ENCODE peak calls at places on chromosomes 2 and 18, in nine cellular contexts. W is psoas muscle, H is cardiac muscle cell, Z is uterus, M is colonic mucosa, R is AG04450, U is tibial artery, K is IMR-90, E is ovary. L is an unnamed sample.

GRCh38 chr2:8552264-8552913 is 129.5 kb upstream of the ID2 start:
- DNase-seq in W (peak), H (no peak), Z (peak), M (peak), R (no peak), U (no peak), K (no peak), E (no peak), L (no peak)

GRCh38 chr2:120735750-120736170 is at the start of gene GLI2:
- DNase-seq in W (peak), H (peak), Z (peak), M (peak), R (peak), U (peak), K (peak), E (peak), L (peak)

GRCh38 chr2:172178035-172178434 is 75.3 kb upstream of the DLX2 start:
- DNase-seq in W (no peak), H (no peak), Z (no peak), M (no peak), R (no peak), U (no peak), K (peak), E (no peak), L (no peak)

GRCh38 chr2:16666453-16666801 is 793 bp upstream of the CYRIA start:
- DNase-seq in W (peak), H (peak), Z (no peak), M (no peak), R (no peak), U (no peak), K (peak), E (no peak), L (peak)

GRCh38 chr2:64274399-64275173 is 130.4 kb upstream of the PELI1 start:
- DNase-seq in W (no peak), H (no peak), Z (no peak), M (no peak), R (no peak), U (no peak), K (no peak), E (no peak), L (no peak)

GRCh38 chr2:162317910-162318279 is 589 bp downstream of the IFIH1 start:
- DNase-seq in W (no peak), H (peak), Z (peak), M (peak), R (no peak), U (no peak), K (no peak), E (peak), L (peak)

GRCh38 chr18:57329856-57330255 is 22.5 kb upstream of the ST8SIA3 start:
- DNase-seq in W (no peak), H (no peak), Z (no peak), M (no peak), R (no peak), U (no peak), K (no peak), E (no peak), L (no peak)

GRCh38 chr2:11949732-11950503 is 203.5 kb downstream of the LPIN1 start:
- DNase-seq in W (no peak), H (no peak), Z (no peak), M (no peak), R (no peak), U (no peak), K (no peak), E (no peak), L (peak)

GRCh38 chr18:57425096-57425495 is 10.1 kb upstream of the ONECUT2 start:
- DNase-seq in W (no peak), H (no peak), Z (no peak), M (no peak), R (no peak), U (no peak), K (no peak), E (no peak), L (no peak)

GRCh38 chr2:112187805-112188596 is 49.8 kb downstream of the FBLN7 start:
- DNase-seq in W (no peak), H (peak), Z (no peak), M (peak), R (no peak), U (no peak), K (no peak), E (no peak), L (no peak)

GRCh38 chr18:79388043-79388442 is 7.7 kb upstream of the NFATC1 start:
- DNase-seq in W (no peak), H (no peak), Z (no peak), M (peak), R (no peak), U (no peak), K (no peak), E (no peak), L (no peak)

GRCh38 chr18:11728247-11728646 is 39.2 kb downstream of the GNAL start:
- DNase-seq in W (no peak), H (peak), Z (no peak), M (no peak), R (no peak), U (no peak), K (no peak), E (no peak), L (peak)

GRCh38 chr18:24770625-24771024 is 310.2 kb downstream of the HRH4 start:
- DNase-seq in W (no peak), H (no peak), Z (no peak), M (no peak), R (no peak), U (no peak), K (peak), E (no peak), L (no peak)

GRCh38 chr2:45652090-45653050 is 895 bp downstream of the PRKCE start:
- DNase-seq in W (peak), H (peak), Z (peak), M (peak), R (no peak), U (peak), K (peak), E (peak), L (peak)

GRCh38 chr2:20737505-20737904 is 70.6 kb downstream of the GDF7 start:
- DNase-seq in W (no peak), H (no peak), Z (no peak), M (no peak), R (no peak), U (no peak), K (no peak), E (no peak), L (no peak)

GRCh38 chr2:46434851-46435273 is 44.5 kb upstream of the TMEM247 start:
- DNase-seq in W (no peak), H (peak), Z (no peak), M (no peak), R (peak), U (no peak), K (peak), E (no peak), L (peak)

GRCh38 chr2:37323176-37323575 is 1.5 kb downstream of the PRKD3 start:
- DNase-seq in W (no peak), H (no peak), Z (no peak), M (no peak), R (no peak), U (no peak), K (peak), E (no peak), L (no peak)

GRCh38 chr2:10272464-10272863 is 30.2 kb upstream of the HPCAL1 start:
- DNase-seq in W (peak), H (no peak), Z (no peak), M (no peak), R (no peak), U (no peak), K (no peak), E (no peak), L (no peak)

GRCh38 chr18:9335255-9336045 is 877 bp downstream of the TWSG1 start:
- DNase-seq in W (no peak), H (peak), Z (no peak), M (no peak), R (no peak), U (no peak), K (peak), E (no peak), L (peak)

GRCh38 chr2:156536534-156536933 is 100.4 kb downstream of the GPD2 start:
- DNase-seq in W (no peak), H (no peak), Z (no peak), M (no peak), R (no peak), U (no peak), K (no peak), E (no peak), L (no peak)

GRCh38 chr2:217242947-217243346 is 383.1 kb upstream of the TNP1 start:
- DNase-seq in W (no peak), H (no peak), Z (no peak), M (no peak), R (no peak), U (no peak), K (no peak), E (no peak), L (no peak)

GRCh38 chr2:96260404-96261260 is 5.2 kb downstream of the TMEM127 start:
- DNase-seq in W (peak), H (peak), Z (peak), M (peak), R (peak), U (peak), K (peak), E (peak), L (peak)

GRCh38 chr2:169478339-169478738 is 955 bp upstream of the BBS5 start:
- DNase-seq in W (no peak), H (peak), Z (no peak), M (no peak), R (no peak), U (no peak), K (peak), E (no peak), L (peak)

GRCh38 chr2:43279317-43279840 is 53.0 kb upstream of the ZFP36L2 start:
- DNase-seq in W (no peak), H (no peak), Z (no peak), M (no peak), R (no peak), U (no peak), K (no peak), E (no peak), L (no peak)

GRCh38 chr2:101152195-101153076 is 1.3 kb upstream of the TBC1D8 start:
- DNase-seq in W (peak), H (peak), Z (peak), M (peak), R (no peak), U (peak), K (peak), E (peak), L (peak)

GRCh38 chr2:148907085-148907785 is 32.2 kb downstream of the KIF5C start:
- DNase-seq in W (no peak), H (no peak), Z (no peak), M (no peak), R (no peak), U (no peak), K (no peak), E (no peak), L (no peak)

GRCh38 chr2:148903946-148904345 is 28.9 kb downstream of the KIF5C start:
- DNase-seq in W (no peak), H (no peak), Z (no peak), M (no peak), R (no peak), U (no peak), K (no peak), E (no peak), L (no peak)

GRCh38 chr2:148909114-148909513 is 34.1 kb downstream of the KIF5C start:
- DNase-seq in W (no peak), H (peak), Z (no peak), M (no peak), R (no peak), U (no peak), K (peak), E (no peak), L (no peak)

GRCh38 chr2:148903294-148903693 is 28.3 kb downstream of the KIF5C start:
- DNase-seq in W (no peak), H (no peak), Z (no peak), M (no peak), R (no peak), U (no peak), K (no peak), E (no peak), L (no peak)

GRCh38 chr2:148906136-148906535 is 31.1 kb downstream of the KIF5C start:
- DNase-seq in W (no peak), H (no peak), Z (no peak), M (no peak), R (no peak), U (no peak), K (no peak), E (no peak), L (peak)
- H3K4me3 ChIP-seq in W (no peak), H (no peak), Z (no peak), M (no peak), R (no peak), U (no peak), K (no peak), E (no peak), L (no peak)

GRCh38 chr18:4233468-4233867 is 221.6 kb downstream of the DLGAP1 start:
- DNase-seq in W (no peak), H (no peak), Z (no peak), M (no peak), R (no peak), U (no peak), K (no peak), E (no peak), L (no peak)

GRCh38 chr18:4232656-4233055 is 222.5 kb downstream of the DLGAP1 start:
- DNase-seq in W (no peak), H (no peak), Z (no peak), M (no peak), R (no peak), U (no peak), K (no peak), E (no peak), L (no peak)

GRCh38 chr18:4230450-4231168 is 224.5 kb downstream of the DLGAP1 start:
- DNase-seq in W (no peak), H (no peak), Z (no peak), M (no peak), R (no peak), U (no peak), K (no peak), E (no peak), L (no peak)
- TF ChIP-seq CTCF in W (no peak), H (no peak), Z (no peak), M (no peak), R (no peak), U (no peak), K (no peak), E (no peak), L (no peak)

GRCh38 chr18:22172594-22173049 is 3.2 kb downstream of the GATA6 start:
- DNase-seq in W (no peak), H (no peak), Z (no peak), M (no peak), R (no peak), U (peak), K (no peak), E (no peak), L (no peak)
- H3K4me3 ChIP-seq in W (peak), H (peak), Z (peak), M (peak), R (peak), U (peak), K (peak), E (peak), L (peak)

GRCh38 chr2:151484100-151484499 is 74.4 kb downstream of the RIF1 start:
- DNase-seq in W (no peak), H (no peak), Z (no peak), M (no peak), R (no peak), U (no peak), K (no peak), E (no peak), L (no peak)

GRCh38 chr2:151482310-151482709 is 72.6 kb downstream of the RIF1 start:
- DNase-seq in W (no peak), H (no peak), Z (no peak), M (no peak), R (no peak), U (no peak), K (no peak), E (no peak), L (no peak)

GRCh38 chr2:151483546-151483945 is 73.8 kb downstream of the RIF1 start:
- DNase-seq in W (no peak), H (no peak), Z (no peak), M (no peak), R (no peak), U (no peak), K (no peak), E (no peak), L (no peak)

GRCh38 chr2:151478011-151478410 is 68.3 kb downstream of the RIF1 start:
- DNase-seq in W (no peak), H (no peak), Z (no peak), M (no peak), R (peak), U (no peak), K (peak), E (no peak), L (peak)

DNA sequence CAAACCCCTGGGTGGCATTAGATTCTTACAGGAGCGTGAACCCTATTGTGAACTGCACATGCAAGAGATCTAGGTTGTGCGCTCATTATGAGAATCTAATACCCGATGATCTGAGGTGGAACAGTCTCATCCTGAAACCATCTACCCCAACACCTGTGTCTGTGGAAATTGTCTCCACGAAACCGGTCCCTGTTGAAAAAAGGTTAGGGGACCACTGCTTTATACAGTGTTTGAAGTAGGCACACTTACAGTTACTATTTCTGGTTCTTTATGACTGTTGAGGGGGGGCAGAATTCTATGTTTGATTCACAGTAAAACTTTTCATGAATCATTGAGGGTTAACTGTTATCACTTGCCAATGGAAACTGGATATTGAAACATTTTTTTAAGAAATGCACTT is 72.0 kb downstream of the RIF1 start:
- DNase-seq in W (no peak), H (no peak), Z (no peak), M (no peak), R (no peak), U (no peak), K (no peak), E (no peak), L (no peak)
- TF ChIP-seq CTCF in W (no peak), H (no peak), Z (no peak), M (no peak), R (no peak), U (no peak), K (no peak), E (no peak), L (no peak)

GRCh38 chr18:74314759-74315463 is 728 bp upstream of the C18orf63 start:
- DNase-seq in W (no peak), H (no peak), Z (no peak), M (no peak), R (no peak), U (no peak), K (no peak), E (no peak), L (no peak)

GRCh38 chr18:74316257-74317180 is 880 bp downstream of the C18orf63 start:
- DNase-seq in W (no peak), H (peak), Z (no peak), M (no peak), R (peak), U (no peak), K (peak), E (no peak), L (peak)

GRCh38 chr18:74310411-74310810 is 5.2 kb upstream of the C18orf63 start:
- DNase-seq in W (no peak), H (peak), Z (no peak), M (no peak), R (no peak), U (no peak), K (peak), E (no peak), L (peak)

GRCh38 chr18:74315464-74316256 is at the start of gene C18orf63:
- DNase-seq in W (no peak), H (no peak), Z (no peak), M (no peak), R (no peak), U (no peak), K (no peak), E (no peak), L (no peak)

GRCh38 chr18:74311000-74311399 is 4.6 kb upstream of the C18orf63 start:
- DNase-seq in W (no peak), H (no peak), Z (no peak), M (no peak), R (no peak), U (no peak), K (no peak), E (no peak), L (no peak)
- H3K4me3 ChIP-seq in W (no peak), H (no peak), Z (no peak), M (no peak), R (no peak), U (no peak), K (no peak), E (no peak), L (no peak)

DNA sequence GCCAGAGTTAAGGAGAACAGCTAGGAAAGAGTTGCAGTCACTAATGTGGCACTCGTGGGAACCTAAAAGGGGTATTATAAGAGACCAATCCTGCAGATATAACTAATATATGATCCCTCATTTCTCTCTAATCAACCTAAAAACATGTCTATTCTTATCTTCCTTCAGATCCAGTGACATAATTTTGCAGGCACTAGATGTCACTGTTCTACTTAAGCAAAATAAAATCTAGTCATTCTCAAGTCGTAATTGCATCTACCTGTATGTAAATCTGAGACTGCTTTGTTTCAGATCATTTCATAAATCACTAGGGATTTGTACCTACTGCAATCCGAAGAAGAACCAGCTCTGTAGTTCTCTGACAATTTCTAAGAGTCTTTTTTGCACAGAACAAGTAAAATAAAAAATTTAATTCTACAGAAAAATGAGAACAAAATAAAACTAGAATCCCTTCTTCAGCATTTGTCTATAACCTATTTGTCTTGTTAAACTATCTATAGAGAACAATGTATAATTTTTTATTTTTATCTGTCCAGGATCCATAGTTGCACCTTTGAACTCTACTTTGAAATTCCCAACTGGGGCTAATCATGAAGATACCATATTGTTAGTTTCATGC is 56.5 kb upstream of the ERBB4 start:
- DNase-seq in W (no peak), H (peak), Z (no peak), M (no peak), R (no peak), U (no peak), K (peak), E (no peak), L (peak)
- TF ChIP-seq CTCF in W (no peak), H (no peak), Z (no peak), M (no peak), R (peak), U (no peak), K (peak), E (no peak), L (peak)